ENCODE peak calls at places on chromosome 1, in six cellular contexts. E is IMR-90, P is A549, D is HepG2, Z is GM12878, R is K562. H is an unnamed sample.

GRCh38 chr1:65420590-65421340 is at the start of the genes LEPR and LEPROT:
- DNase-seq in P (no peak), E (peak), Z (no peak), D (peak), R (no peak), H (no peak)

GRCh38 chr1:235054466-235054865 is 74.2 kb downstream of the TOMM20 start:
- DNase-seq in E (no peak), R (no peak), D (no peak), P (no peak), Z (no peak), H (no peak)

GRCh38 chr1:227766015-227766634 is 30.9 kb downstream of the SNAP47 start:
- DNase-seq in Z (no peak), D (no peak), E (peak), P (no peak), R (no peak), H (no peak)

GRCh38 chr1:77416692-77417450 is 135.1 kb downstream of the AK5 start:
- DNase-seq in E (peak), R (peak), Z (no peak), D (peak), P (peak), H (peak)

GRCh38 chr1:231460614-231461013 is 38.5 kb upstream of the EGLN1 start:
- DNase-seq in E (no peak), Z (peak), D (no peak), P (no peak), R (peak), H (no peak)

GRCh38 chr1:78880223-78880622 is 126.3 kb downstream of the ADGRL4 start:
- DNase-seq in Z (no peak), D (no peak), E (no peak), R (no peak), P (no peak), H (no peak)

GRCh38 chr1:36387141-36387949 is 1.6 kb upstream of the STK40 start:
- DNase-seq in E (peak), R (peak), P (no peak), Z (no peak), D (no peak), H (no peak)

GRCh38 chr1:29324202-29324601 is 87.9 kb downstream of the PTPRU start:
- DNase-seq in Z (no peak), E (no peak), R (no peak), P (no peak), D (no peak), H (no peak)

GRCh38 chr1:221274373-221274772 is 395.1 kb downstream of the HLX start:
- DNase-seq in D (no peak), Z (no peak), R (no peak), E (no peak), P (no peak), H (no peak)

GRCh38 chr1:31423418-31423947 is 10.5 kb downstream of the SERINC2 start:
- DNase-seq in R (no peak), P (no peak), D (no peak), Z (peak), E (no peak), H (no peak)

GRCh38 chr1:216140650-216141547 is 282.3 kb downstream of the USH2A start:
- DNase-seq in Z (no peak), D (no peak), R (no peak), E (peak), P (no peak), H (no peak)

GRCh38 chr1:202553560-202554038 is 156.7 kb downstream of the SYT2 start:
- DNase-seq in R (peak), E (peak), Z (peak), P (peak), D (no peak), H (no peak)

GRCh38 chr1:117646007-117646913 is 40.4 kb downstream of the TENT5C start:
- DNase-seq in D (no peak), E (peak), Z (no peak), R (peak), P (no peak), H (no peak)

GRCh38 chr1:159030865-159031472 is 21.3 kb downstream of the IFI16 start:
- DNase-seq in P (no peak), E (no peak), D (no peak), Z (no peak), R (no peak), H (no peak)

GRCh38 chr1:191851799-191852595 is 306.3 kb upstream of the RGS18 start:
- DNase-seq in Z (no peak), E (peak), P (no peak), D (no peak), R (peak), H (no peak)

GRCh38 chr1:7223334-7224080 is 438.3 kb downstream of the CAMTA1 start:
- DNase-seq in D (no peak), E (peak), P (peak), Z (no peak), R (no peak), H (no peak)

GRCh38 chr1:169574336-169574735 is 11.9 kb downstream of the F5 start:
- DNase-seq in R (no peak), P (no peak), E (no peak), Z (no peak), D (no peak), H (no peak)

GRCh38 chr1:242147096-242147976 is 148.4 kb upstream of the MAP1LC3C start:
- DNase-seq in R (no peak), D (no peak), P (peak), E (no peak), Z (no peak), H (no peak)

GRCh38 chr1:156961709-156962108 is 41.3 kb downstream of the LRRC71 start:
- DNase-seq in Z (no peak), E (no peak), R (peak), D (no peak), P (peak), H (no peak)

GRCh38 chr1:150619576-150620509 is 9.6 kb downstream of the ENSA start:
- DNase-seq in E (peak), R (peak), P (peak), D (no peak), Z (no peak), H (peak)

GRCh38 chr1:203621559-203622130 is 5.0 kb upstream of the ATP2B4 start:
- DNase-seq in Z (no peak), D (no peak), E (no peak), P (no peak), R (no peak), H (no peak)

GRCh38 chr1:35876988-35877387 is 6.0 kb upstream of the AGO1 start:
- DNase-seq in D (no peak), P (no peak), E (peak), R (peak), Z (no peak), H (no peak)

GRCh38 chr1:64046243-64046642 is 157.2 kb upstream of the UBE2U start:
- DNase-seq in Z (no peak), D (no peak), R (no peak), P (no peak), E (no peak), H (no peak)

GRCh38 chr1:20705356-20705755 is 12.5 kb downstream of the KIF17 start:
- DNase-seq in R (peak), E (no peak), D (no peak), P (no peak), Z (no peak), H (no peak)

GRCh38 chr1:11661105-11661504 is 2.9 kb upstream of the FBXO6 start:
- DNase-seq in Z (no peak), P (no peak), D (no peak), R (no peak), E (no peak), H (no peak)

GRCh38 chr1:103194060-103194459 is 85.7 kb upstream of the COL11A1 start:
- DNase-seq in D (no peak), R (no peak), E (peak), Z (no peak), P (no peak), H (no peak)

GRCh38 chr1:30402031-30402430 is 321.4 kb downstream of the MATN1 start:
- DNase-seq in D (no peak), P (no peak), Z (no peak), E (no peak), R (no peak), H (no peak)

GRCh38 chr1:47478090-47478489 is 40.2 kb downstream of the FOXD2 start:
- DNase-seq in D (peak), E (no peak), Z (no peak), P (peak), R (no peak), H (no peak)

GRCh38 chr1:173476664-173477285 is 360 bp upstream of the PRDX6 start:
- DNase-seq in P (peak), D (peak), R (peak), E (peak), Z (peak), H (peak)

GRCh38 chr1:62311473-62311943 is 7.7 kb downstream of the KANK4 start:
- DNase-seq in E (no peak), D (no peak), R (no peak), P (no peak), Z (no peak), H (peak)

GRCh38 chr1:232952514-232953175 is 2.2 kb downstream of the NTPCR start:
- DNase-seq in R (peak), D (peak), Z (peak), P (peak), E (peak), H (peak)

GRCh38 chr1:162500805-162501204 is 3.2 kb downstream of the UHMK1 start:
- DNase-seq in E (peak), D (no peak), R (no peak), P (no peak), Z (no peak), H (no peak)

GRCh38 chr1:58975888-58976287 is 192.0 kb upstream of the JUN start:
- DNase-seq in R (peak), D (no peak), Z (no peak), E (peak), P (no peak), H (no peak)

GRCh38 chr1:172399369-172400072 is 21.0 kb upstream of the C1orf105 start:
- DNase-seq in E (peak), R (peak), Z (no peak), P (peak), D (peak), H (peak)

GRCh38 chr1:210260087-210260486 is 27.5 kb downstream of the SERTAD4 start:
- DNase-seq in Z (no peak), R (no peak), P (no peak), E (no peak), D (no peak), H (no peak)

GRCh38 chr1:5651496-5651895 is 340.7 kb downstream of the NPHP4 start:
- DNase-seq in D (no peak), E (no peak), P (no peak), Z (no peak), R (no peak), H (no peak)

GRCh38 chr1:108600504-108600903 is 40.6 kb downstream of the EEIG2 start:
- DNase-seq in D (no peak), P (no peak), E (no peak), Z (no peak), R (no peak), H (no peak)
- TF ChIP-seq BHLHE40 in D (no peak), P (no peak), E (no peak), Z (no peak), R (no peak), H (no peak)

DNA sequence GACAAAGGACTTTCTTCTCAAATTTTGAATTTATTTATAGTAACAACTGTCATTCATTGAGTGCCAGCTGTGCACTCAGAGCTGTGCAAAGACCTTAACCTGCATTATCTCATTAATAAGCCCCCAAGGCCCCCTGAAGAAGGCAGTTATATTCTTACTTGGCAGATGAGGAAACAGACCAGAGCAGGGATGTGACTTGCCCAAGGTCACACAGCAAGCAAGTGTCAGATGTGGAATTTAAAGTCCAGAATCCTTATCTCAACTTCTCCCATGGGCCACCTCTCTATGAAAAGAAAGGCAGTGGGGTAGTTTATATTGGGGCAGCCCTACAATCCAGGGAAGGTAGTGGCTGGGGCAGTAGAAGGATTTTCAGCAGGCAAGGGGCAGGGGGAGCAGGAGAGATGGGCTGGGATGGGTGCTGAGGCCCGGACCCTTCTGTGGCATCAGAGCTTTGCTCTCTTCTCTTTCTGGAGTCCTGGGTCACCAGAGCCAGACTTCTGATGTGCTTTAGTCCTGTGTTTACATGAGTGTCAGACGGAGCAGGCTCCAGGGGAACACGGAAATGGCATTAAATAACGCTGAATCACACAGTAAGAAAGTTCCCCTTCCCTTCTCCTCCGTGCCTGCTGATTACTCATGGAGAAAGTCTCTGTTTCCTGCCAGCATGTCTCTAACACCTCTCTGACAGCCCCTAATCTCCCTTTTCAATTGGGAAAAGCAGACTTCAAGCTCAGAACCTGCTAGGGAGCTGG is 39.5 kb downstream of the EPHB2 start:
- DNase-seq in Z (peak), E (peak), P (peak), D (no peak), R (no peak), H (no peak)
- TF ChIP-seq BHLHE40 in Z (no peak), E (peak), P (no peak), D (no peak), R (no peak), H (no peak)

GRCh38 chr1:68113961-68114360 is 63.5 kb upstream of the DIRAS3 start:
- DNase-seq in P (no peak), Z (no peak), E (no peak), R (no peak), D (no peak), H (no peak)

GRCh38 chr1:68115308-68115707 is 64.9 kb upstream of the DIRAS3 start:
- DNase-seq in E (no peak), P (no peak), Z (no peak), R (no peak), D (no peak), H (no peak)

GRCh38 chr1:68119445-68119844 is 69.0 kb upstream of the DIRAS3 start:
- DNase-seq in R (no peak), E (no peak), Z (no peak), P (no peak), D (no peak), H (no peak)

GRCh38 chr1:68117416-68117815 is 67.0 kb upstream of the DIRAS3 start:
- DNase-seq in P (no peak), R (no peak), D (no peak), Z (no peak), E (no peak), H (no peak)

DNA sequence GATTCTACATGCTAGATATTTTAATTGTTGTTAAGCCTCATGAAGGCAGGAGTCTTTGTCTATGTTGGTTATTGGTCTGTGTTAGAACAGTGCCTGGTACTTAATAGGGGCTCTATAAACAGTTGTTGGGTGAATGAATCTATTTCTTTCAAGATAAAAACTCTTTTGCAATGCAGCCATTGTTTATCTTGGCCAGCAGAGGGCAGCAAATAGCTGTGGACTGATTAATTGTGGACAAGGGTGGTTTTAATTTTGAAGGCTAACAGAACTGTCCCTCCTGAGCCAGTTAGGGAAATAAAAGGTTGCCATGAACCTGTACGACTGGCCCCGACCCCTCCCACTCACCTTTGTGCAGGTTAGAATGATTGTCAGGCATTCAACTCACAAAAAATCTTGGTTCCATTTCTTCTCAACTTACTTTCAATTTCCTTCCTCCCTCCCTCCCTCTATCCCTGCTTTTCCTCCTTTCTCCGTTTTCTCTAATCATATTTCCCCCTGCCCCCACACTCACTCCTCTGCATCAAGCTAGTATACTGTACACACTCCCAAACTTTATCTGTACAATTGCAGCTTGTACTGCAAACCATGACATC is 66.3 kb upstream of the DIRAS3 start:
- DNase-seq in D (peak), E (peak), P (peak), R (peak), Z (no peak), H (peak)
- TF ChIP-seq BHLHE40 in D (no peak), E (no peak), P (no peak), R (no peak), Z (no peak), H (no peak)

DNA sequence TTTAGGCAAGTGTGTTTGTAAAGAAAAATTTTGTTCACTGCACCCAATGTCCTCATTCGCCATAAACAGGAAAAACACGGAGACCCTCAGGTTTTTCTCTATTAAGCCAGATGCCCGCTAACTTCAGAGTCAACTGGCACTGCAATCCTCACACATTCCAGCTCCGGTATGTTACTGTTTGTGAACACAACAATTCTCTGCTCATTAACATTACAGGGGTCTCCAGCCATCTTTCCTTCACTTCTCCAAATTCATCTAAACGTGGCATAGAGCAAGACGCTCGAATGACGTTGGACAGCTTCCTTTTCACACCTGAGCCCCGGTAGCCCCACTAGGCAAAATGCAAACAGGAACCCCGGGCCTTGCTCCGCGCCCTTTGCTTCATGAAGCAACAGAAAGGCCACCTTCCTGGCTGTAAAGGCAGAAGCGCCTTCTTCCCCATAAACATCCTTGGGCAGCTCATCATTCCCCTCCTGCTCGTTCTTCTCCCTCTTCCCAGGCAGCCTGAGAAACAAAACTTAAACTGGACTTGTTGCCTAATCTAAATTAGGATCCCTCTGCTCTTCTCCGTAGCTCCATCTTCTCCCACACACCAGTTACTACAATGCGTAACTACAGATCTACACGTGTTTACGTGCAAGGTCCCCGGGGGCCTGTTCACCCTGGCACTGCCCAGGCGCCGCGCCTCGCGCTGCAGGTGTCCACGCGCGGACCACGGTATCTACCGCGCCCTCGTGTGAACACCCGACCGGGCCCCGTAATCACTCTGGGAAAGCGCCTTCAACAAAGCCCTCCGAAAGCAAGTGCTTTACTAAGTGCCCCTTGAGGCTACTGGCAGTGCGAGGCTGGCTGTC is 1.2 kb downstream of the LBR start:
- DNase-seq in D (no peak), Z (no peak), R (peak), E (peak), P (peak), H (peak)
- TF ChIP-seq BHLHE40 in D (no peak), Z (no peak), R (peak), E (peak), P (no peak), H (no peak)

GRCh38 chr1:4177425-4178150 is 277.5 kb upstream of the C1orf174 start:
- DNase-seq in D (no peak), P (no peak), E (no peak), Z (no peak), R (peak), H (no peak)
- TF ChIP-seq BHLHE40 in D (no peak), P (no peak), E (no peak), Z (no peak), R (no peak), H (no peak)

GRCh38 chr1:160742428-160743127 is 3.5 kb downstream of the SLAMF7 start:
- DNase-seq in R (no peak), E (no peak), P (no peak), D (no peak), Z (no peak), H (no peak)
- TF ChIP-seq BHLHE40 in R (no peak), E (no peak), P (no peak), D (no peak), Z (no peak), H (no peak)